ENCODE peak calls at places on chromosomes 5 and 9, in ten cellular contexts. One of them, this sample, is unnamed.

GRCh38 chr9:109520475-109521132 is 22.5 kb upstream of the PTPN3 start:
- DNase-seq in stimulated activated naive CD4-positive, alpha-beta T cell: no peak
- DNase-seq in ACHN: peak
- DNase-seq in effector memory CD4-positive, alpha-beta T cell: no peak
- DNase-seq in stimulated activated CD8-positive, alpha-beta memory T cell treated with anti-CD3 and anti-CD28 coated beads, Interleukin-15, amount 100 ng/mL, for 4 hours: no peak
- DNase-seq in Calu3: peak
- DNase-seq in EL: peak
- DNase-seq in effector memory CD8-positive, alpha-beta T cell: no peak
- DNase-seq in RPMI7951: peak
- DNase-seq in hepatocyte: peak
- DNase-seq in this sample: peak

GRCh38 chr5:57834829-57835554 is 352.4 kb upstream of the ACTBL2 start:
- DNase-seq in stimulated activated naive CD4-positive, alpha-beta T cell: no peak
- DNase-seq in ACHN: peak
- DNase-seq in effector memory CD4-positive, alpha-beta T cell: no peak
- DNase-seq in stimulated activated CD8-positive, alpha-beta memory T cell treated with anti-CD3 and anti-CD28 coated beads, Interleukin-15, amount 100 ng/mL, for 4 hours: no peak
- DNase-seq in Calu3: no peak
- DNase-seq in EL: peak
- DNase-seq in effector memory CD8-positive, alpha-beta T cell: no peak
- DNase-seq in RPMI7951: no peak
- DNase-seq in hepatocyte: peak
- DNase-seq in this sample: no peak

GRCh38 chr5:105581988-105582690 is 2019.5 kb upstream of the NUDT12 start:
- DNase-seq in stimulated activated naive CD4-positive, alpha-beta T cell: no peak
- DNase-seq in ACHN: no peak
- DNase-seq in effector memory CD4-positive, alpha-beta T cell: no peak
- DNase-seq in stimulated activated CD8-positive, alpha-beta memory T cell treated with anti-CD3 and anti-CD28 coated beads, Interleukin-15, amount 100 ng/mL, for 4 hours: no peak
- DNase-seq in Calu3: no peak
- DNase-seq in EL: no peak
- DNase-seq in effector memory CD8-positive, alpha-beta T cell: no peak
- DNase-seq in RPMI7951: no peak
- DNase-seq in hepatocyte: no peak
- DNase-seq in this sample: no peak

GRCh38 chr5:173886157-173886556 is 2.0 kb upstream of the CPEB4 start:
- DNase-seq in stimulated activated naive CD4-positive, alpha-beta T cell: no peak
- DNase-seq in ACHN: no peak
- DNase-seq in effector memory CD4-positive, alpha-beta T cell: no peak
- DNase-seq in stimulated activated CD8-positive, alpha-beta memory T cell treated with anti-CD3 and anti-CD28 coated beads, Interleukin-15, amount 100 ng/mL, for 4 hours: no peak
- DNase-seq in Calu3: no peak
- DNase-seq in EL: no peak
- DNase-seq in effector memory CD8-positive, alpha-beta T cell: no peak
- DNase-seq in RPMI7951: no peak
- DNase-seq in hepatocyte: no peak
- DNase-seq in this sample: no peak

GRCh38 chr5:10564838-10565784 is 1.2 kb downstream of the ANKRD33B start:
- DNase-seq in stimulated activated naive CD4-positive, alpha-beta T cell: no peak
- DNase-seq in ACHN: no peak
- DNase-seq in effector memory CD4-positive, alpha-beta T cell: no peak
- DNase-seq in stimulated activated CD8-positive, alpha-beta memory T cell treated with anti-CD3 and anti-CD28 coated beads, Interleukin-15, amount 100 ng/mL, for 4 hours: no peak
- DNase-seq in Calu3: no peak
- DNase-seq in EL: peak
- DNase-seq in effector memory CD8-positive, alpha-beta T cell: no peak
- DNase-seq in RPMI7951: no peak
- DNase-seq in hepatocyte: no peak
- DNase-seq in this sample: no peak

GRCh38 chr5:94153736-94154450 is 412.5 kb upstream of the POU5F2 start:
- DNase-seq in stimulated activated naive CD4-positive, alpha-beta T cell: no peak
- DNase-seq in ACHN: peak
- DNase-seq in effector memory CD4-positive, alpha-beta T cell: no peak
- DNase-seq in stimulated activated CD8-positive, alpha-beta memory T cell treated with anti-CD3 and anti-CD28 coated beads, Interleukin-15, amount 100 ng/mL, for 4 hours: no peak
- DNase-seq in Calu3: peak
- DNase-seq in EL: no peak
- DNase-seq in effector memory CD8-positive, alpha-beta T cell: no peak
- DNase-seq in RPMI7951: no peak
- DNase-seq in hepatocyte: no peak
- DNase-seq in this sample: no peak

GRCh38 chr5:109102291-109102690 is 307.5 kb downstream of the PJA2 start:
- DNase-seq in stimulated activated naive CD4-positive, alpha-beta T cell: no peak
- DNase-seq in ACHN: no peak
- DNase-seq in effector memory CD4-positive, alpha-beta T cell: no peak
- DNase-seq in stimulated activated CD8-positive, alpha-beta memory T cell treated with anti-CD3 and anti-CD28 coated beads, Interleukin-15, amount 100 ng/mL, for 4 hours: no peak
- DNase-seq in Calu3: no peak
- DNase-seq in EL: peak
- DNase-seq in effector memory CD8-positive, alpha-beta T cell: no peak
- DNase-seq in RPMI7951: no peak
- DNase-seq in hepatocyte: no peak
- DNase-seq in this sample: no peak

GRCh38 chr5:67770431-67771025 is 445.0 kb upstream of the PIK3R1 start:
- DNase-seq in stimulated activated naive CD4-positive, alpha-beta T cell: no peak
- DNase-seq in ACHN: no peak
- DNase-seq in effector memory CD4-positive, alpha-beta T cell: no peak
- DNase-seq in stimulated activated CD8-positive, alpha-beta memory T cell treated with anti-CD3 and anti-CD28 coated beads, Interleukin-15, amount 100 ng/mL, for 4 hours: no peak
- DNase-seq in Calu3: peak
- DNase-seq in EL: no peak
- DNase-seq in effector memory CD8-positive, alpha-beta T cell: no peak
- DNase-seq in RPMI7951: no peak
- DNase-seq in hepatocyte: peak
- DNase-seq in this sample: peak

GRCh38 chr9:84397822-84398221 is 57.3 kb upstream of the SLC28A3 start:
- DNase-seq in stimulated activated naive CD4-positive, alpha-beta T cell: no peak
- DNase-seq in ACHN: no peak
- DNase-seq in effector memory CD4-positive, alpha-beta T cell: no peak
- DNase-seq in stimulated activated CD8-positive, alpha-beta memory T cell treated with anti-CD3 and anti-CD28 coated beads, Interleukin-15, amount 100 ng/mL, for 4 hours: no peak
- DNase-seq in Calu3: no peak
- DNase-seq in EL: peak
- DNase-seq in effector memory CD8-positive, alpha-beta T cell: no peak
- DNase-seq in RPMI7951: peak
- DNase-seq in hepatocyte: no peak
- DNase-seq in this sample: peak

GRCh38 chr5:68379275-68380026 is 163.9 kb downstream of the PIK3R1 start:
- DNase-seq in stimulated activated naive CD4-positive, alpha-beta T cell: no peak
- DNase-seq in ACHN: no peak
- DNase-seq in effector memory CD4-positive, alpha-beta T cell: no peak
- DNase-seq in stimulated activated CD8-positive, alpha-beta memory T cell treated with anti-CD3 and anti-CD28 coated beads, Interleukin-15, amount 100 ng/mL, for 4 hours: no peak
- DNase-seq in Calu3: no peak
- DNase-seq in EL: no peak
- DNase-seq in effector memory CD8-positive, alpha-beta T cell: no peak
- DNase-seq in RPMI7951: no peak
- DNase-seq in hepatocyte: peak
- DNase-seq in this sample: no peak

GRCh38 chr9:85610074-85610855 is 131.5 kb downstream of the AGTPBP1 start:
- DNase-seq in stimulated activated naive CD4-positive, alpha-beta T cell: peak
- DNase-seq in ACHN: peak
- DNase-seq in effector memory CD4-positive, alpha-beta T cell: peak
- DNase-seq in stimulated activated CD8-positive, alpha-beta memory T cell treated with anti-CD3 and anti-CD28 coated beads, Interleukin-15, amount 100 ng/mL, for 4 hours: no peak
- DNase-seq in Calu3: peak
- DNase-seq in EL: peak
- DNase-seq in effector memory CD8-positive, alpha-beta T cell: peak
- DNase-seq in RPMI7951: peak
- DNase-seq in hepatocyte: peak
- DNase-seq in this sample: peak

GRCh38 chr5:61471352-61471751 is 139.3 kb downstream of the ZSWIM6 start:
- DNase-seq in stimulated activated naive CD4-positive, alpha-beta T cell: no peak
- DNase-seq in ACHN: no peak
- DNase-seq in effector memory CD4-positive, alpha-beta T cell: no peak
- DNase-seq in stimulated activated CD8-positive, alpha-beta memory T cell treated with anti-CD3 and anti-CD28 coated beads, Interleukin-15, amount 100 ng/mL, for 4 hours: no peak
- DNase-seq in Calu3: no peak
- DNase-seq in EL: no peak
- DNase-seq in effector memory CD8-positive, alpha-beta T cell: no peak
- DNase-seq in RPMI7951: no peak
- DNase-seq in hepatocyte: no peak
- DNase-seq in this sample: no peak

GRCh38 chr5:15598294-15598902 is 98.4 kb downstream of the FBXL7 start:
- DNase-seq in stimulated activated naive CD4-positive, alpha-beta T cell: no peak
- DNase-seq in ACHN: peak
- DNase-seq in effector memory CD4-positive, alpha-beta T cell: no peak
- DNase-seq in stimulated activated CD8-positive, alpha-beta memory T cell treated with anti-CD3 and anti-CD28 coated beads, Interleukin-15, amount 100 ng/mL, for 4 hours: no peak
- DNase-seq in Calu3: peak
- DNase-seq in EL: peak
- DNase-seq in effector memory CD8-positive, alpha-beta T cell: no peak
- DNase-seq in RPMI7951: peak
- DNase-seq in hepatocyte: peak
- DNase-seq in this sample: peak

GRCh38 chr9:6838158-6838557 is 80.4 kb downstream of the KDM4C start:
- DNase-seq in stimulated activated naive CD4-positive, alpha-beta T cell: no peak
- DNase-seq in ACHN: no peak
- DNase-seq in effector memory CD4-positive, alpha-beta T cell: no peak
- DNase-seq in stimulated activated CD8-positive, alpha-beta memory T cell treated with anti-CD3 and anti-CD28 coated beads, Interleukin-15, amount 100 ng/mL, for 4 hours: no peak
- DNase-seq in Calu3: no peak
- DNase-seq in EL: no peak
- DNase-seq in effector memory CD8-positive, alpha-beta T cell: no peak
- DNase-seq in RPMI7951: no peak
- DNase-seq in hepatocyte: no peak
- DNase-seq in this sample: no peak

GRCh38 chr9:121529237-121529987 is 29.8 kb upstream of the GGTA1 start:
- DNase-seq in stimulated activated naive CD4-positive, alpha-beta T cell: no peak
- DNase-seq in ACHN: peak
- DNase-seq in effector memory CD4-positive, alpha-beta T cell: no peak
- DNase-seq in stimulated activated CD8-positive, alpha-beta memory T cell treated with anti-CD3 and anti-CD28 coated beads, Interleukin-15, amount 100 ng/mL, for 4 hours: no peak
- DNase-seq in Calu3: peak
- DNase-seq in EL: peak
- DNase-seq in effector memory CD8-positive, alpha-beta T cell: no peak
- DNase-seq in RPMI7951: peak
- DNase-seq in hepatocyte: peak
- DNase-seq in this sample: no peak

GRCh38 chr5:160245506-160246100 is 16.3 kb downstream of the FABP6 start:
- DNase-seq in stimulated activated naive CD4-positive, alpha-beta T cell: no peak
- DNase-seq in ACHN: no peak
- DNase-seq in effector memory CD4-positive, alpha-beta T cell: no peak
- DNase-seq in stimulated activated CD8-positive, alpha-beta memory T cell treated with anti-CD3 and anti-CD28 coated beads, Interleukin-15, amount 100 ng/mL, for 4 hours: no peak
- DNase-seq in Calu3: no peak
- DNase-seq in EL: no peak
- DNase-seq in effector memory CD8-positive, alpha-beta T cell: no peak
- DNase-seq in RPMI7951: no peak
- DNase-seq in hepatocyte: no peak
- DNase-seq in this sample: no peak

GRCh38 chr9:133707065-133707760 is 30.9 kb downstream of the SARDH start:
- DNase-seq in stimulated activated naive CD4-positive, alpha-beta T cell: no peak
- DNase-seq in ACHN: no peak
- DNase-seq in effector memory CD4-positive, alpha-beta T cell: no peak
- DNase-seq in stimulated activated CD8-positive, alpha-beta memory T cell treated with anti-CD3 and anti-CD28 coated beads, Interleukin-15, amount 100 ng/mL, for 4 hours: no peak
- DNase-seq in Calu3: no peak
- DNase-seq in EL: peak
- DNase-seq in effector memory CD8-positive, alpha-beta T cell: no peak
- DNase-seq in RPMI7951: peak
- DNase-seq in hepatocyte: no peak
- DNase-seq in this sample: no peak

GRCh38 chr5:139964994-139965565 is 78.0 kb downstream of the NRG2 start:
- DNase-seq in stimulated activated naive CD4-positive, alpha-beta T cell: no peak
- DNase-seq in ACHN: no peak
- DNase-seq in effector memory CD4-positive, alpha-beta T cell: no peak
- DNase-seq in stimulated activated CD8-positive, alpha-beta memory T cell treated with anti-CD3 and anti-CD28 coated beads, Interleukin-15, amount 100 ng/mL, for 4 hours: no peak
- DNase-seq in Calu3: no peak
- DNase-seq in EL: no peak
- DNase-seq in effector memory CD8-positive, alpha-beta T cell: no peak
- DNase-seq in RPMI7951: no peak
- DNase-seq in hepatocyte: no peak
- DNase-seq in this sample: no peak

GRCh38 chr5:88833371-88834107 is 49.4 kb downstream of the MEF2C start:
- DNase-seq in stimulated activated naive CD4-positive, alpha-beta T cell: peak
- DNase-seq in ACHN: no peak
- DNase-seq in effector memory CD4-positive, alpha-beta T cell: no peak
- DNase-seq in stimulated activated CD8-positive, alpha-beta memory T cell treated with anti-CD3 and anti-CD28 coated beads, Interleukin-15, amount 100 ng/mL, for 4 hours: peak
- DNase-seq in Calu3: no peak
- DNase-seq in EL: no peak
- DNase-seq in effector memory CD8-positive, alpha-beta T cell: no peak
- DNase-seq in RPMI7951: peak
- DNase-seq in hepatocyte: peak
- DNase-seq in this sample: no peak

GRCh38 chr9:110745656-110746055 is 77.1 kb downstream of the MUSK start:
- DNase-seq in stimulated activated naive CD4-positive, alpha-beta T cell: no peak
- DNase-seq in ACHN: no peak
- DNase-seq in effector memory CD4-positive, alpha-beta T cell: no peak
- DNase-seq in stimulated activated CD8-positive, alpha-beta memory T cell treated with anti-CD3 and anti-CD28 coated beads, Interleukin-15, amount 100 ng/mL, for 4 hours: no peak
- DNase-seq in Calu3: no peak
- DNase-seq in EL: peak
- DNase-seq in effector memory CD8-positive, alpha-beta T cell: no peak
- DNase-seq in RPMI7951: no peak
- DNase-seq in hepatocyte: no peak
- DNase-seq in this sample: no peak

GRCh38 chr5:375921-376871 is 54.7 kb downstream of the AHRR start:
- DNase-seq in stimulated activated naive CD4-positive, alpha-beta T cell: no peak
- DNase-seq in ACHN: no peak
- DNase-seq in effector memory CD4-positive, alpha-beta T cell: no peak
- DNase-seq in stimulated activated CD8-positive, alpha-beta memory T cell treated with anti-CD3 and anti-CD28 coated beads, Interleukin-15, amount 100 ng/mL, for 4 hours: no peak
- DNase-seq in Calu3: no peak
- DNase-seq in EL: no peak
- DNase-seq in effector memory CD8-positive, alpha-beta T cell: no peak
- DNase-seq in RPMI7951: no peak
- DNase-seq in hepatocyte: no peak
- DNase-seq in this sample: no peak

This sample was measured in HT-29.